ENCODE peak calls at places on chromosome 15, in nine cellular contexts. Y is A673, V is neural progenitor cell, X is H9, G is right atrium auricular region, E is A549, U is Peyer's patch, O is lower lobe of right lung, R is HCT116. Z is an unnamed sample. For H3K9me3, the result is how much of the 10 kb centered on the place peaks cover.

GRCh38 chr15:65629548-65629947 is 7.8 kb downstream of the SLC24A1 start:
- DNase-seq in Y (no peak), V (no peak), X (no peak), G (no peak), E (no peak), U (no peak), O (no peak), R (no peak), Z (no peak)

GRCh38 chr15:51205050-51205707 is 110.5 kb upstream of the TNFAIP8L3 start:
- DNase-seq in Y (no peak), V (no peak), X (no peak), G (no peak), E (no peak), U (no peak), O (no peak), R (no peak), Z (no peak)

GRCh38 chr15:81225161-81225671 is 28.5 kb downstream of the IL16 start:
- DNase-seq in Y (no peak), V (no peak), X (no peak), G (peak), E (no peak), U (peak), O (peak), R (no peak), Z (no peak)

GRCh38 chr15:78638658-78639314 is 2.2 kb downstream of the CHRNB4 start:
- DNase-seq in Y (peak), V (peak), X (peak), G (no peak), E (peak), U (peak), O (no peak), R (peak), Z (peak)

GRCh38 chr15:95132774-95133173 is 901.4 kb downstream of the MCTP2 start:
- DNase-seq in Y (no peak), V (no peak), X (no peak), G (no peak), E (no peak), U (no peak), O (no peak), R (no peak), Z (no peak)

GRCh38 chr15:66644000-66644787 is 57.8 kb upstream of the SMAD6 start:
- DNase-seq in Y (no peak), V (no peak), X (no peak), G (no peak), E (no peak), U (no peak), O (no peak), R (no peak), Z (no peak)

GRCh38 chr15:75238150-75238549 is 20.0 kb upstream of the GOLGA6C start:
- DNase-seq in Y (no peak), V (no peak), X (no peak), G (no peak), E (no peak), U (no peak), O (no peak), R (no peak), Z (no peak)

GRCh38 chr15:42808921-42809320 is 72.0 kb upstream of the CDAN1 start:
- DNase-seq in Y (no peak), V (no peak), X (no peak), G (no peak), E (no peak), U (no peak), O (no peak), R (no peak), Z (no peak)

GRCh38 chr15:66424963-66425612 is 38.4 kb downstream of the MAP2K1 start:
- DNase-seq in Y (no peak), V (no peak), X (no peak), G (no peak), E (no peak), U (no peak), O (no peak), R (no peak), Z (no peak)

GRCh38 chr15:88090406-88091085 is 166.0 kb downstream of the NTRK3 start:
- DNase-seq in Y (no peak), V (no peak), X (no peak), G (no peak), E (no peak), U (no peak), O (no peak), R (no peak), Z (no peak)

GRCh38 chr15:32879980-32880379 is 162.2 kb downstream of the GREM1 start:
- DNase-seq in Y (no peak), V (no peak), X (no peak), G (no peak), E (no peak), U (no peak), O (no peak), R (no peak), Z (no peak)

DNA sequence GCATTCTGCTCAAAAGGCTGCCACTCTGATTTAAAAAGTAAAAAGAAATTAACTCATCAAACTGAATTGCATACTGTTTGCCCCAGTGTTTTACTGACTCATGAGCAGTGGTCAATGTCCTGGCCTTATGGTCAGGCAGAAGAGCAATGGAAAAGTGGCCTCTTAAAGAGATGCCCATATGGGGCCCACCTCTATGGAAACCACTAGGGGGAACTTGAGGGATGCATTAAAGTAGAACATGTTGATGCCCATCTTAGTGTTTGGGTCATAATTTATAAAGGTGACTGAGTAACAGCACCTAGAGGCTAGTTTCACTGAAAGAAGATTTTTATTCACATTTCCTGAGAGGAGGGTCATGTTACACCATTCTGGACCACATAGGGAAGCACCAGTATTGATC is 66.5 kb upstream of the RNU6-1 start:
- DNase-seq in Y (no peak), V (no peak), X (no peak), G (no peak), E (no peak), U (no peak), O (no peak), R (no peak), Z (no peak)
- TF ChIP-seq CTCF in Y (peak), V (peak), X (peak), G (no peak), E (peak), U (no peak), O (no peak), R (no peak), Z (no peak)

GRCh38 chr15:46857103-46857502 is 860.2 kb upstream of the SEMA6D start:
- DNase-seq in Y (no peak), V (no peak), X (no peak), G (no peak), E (no peak), U (no peak), O (no peak), R (no peak), Z (no peak)

GRCh38 chr15:46865155-46865554 is 852.1 kb upstream of the SEMA6D start:
- DNase-seq in Y (no peak), V (no peak), X (no peak), G (no peak), E (no peak), U (no peak), O (no peak), R (no peak), Z (no peak)

DNA sequence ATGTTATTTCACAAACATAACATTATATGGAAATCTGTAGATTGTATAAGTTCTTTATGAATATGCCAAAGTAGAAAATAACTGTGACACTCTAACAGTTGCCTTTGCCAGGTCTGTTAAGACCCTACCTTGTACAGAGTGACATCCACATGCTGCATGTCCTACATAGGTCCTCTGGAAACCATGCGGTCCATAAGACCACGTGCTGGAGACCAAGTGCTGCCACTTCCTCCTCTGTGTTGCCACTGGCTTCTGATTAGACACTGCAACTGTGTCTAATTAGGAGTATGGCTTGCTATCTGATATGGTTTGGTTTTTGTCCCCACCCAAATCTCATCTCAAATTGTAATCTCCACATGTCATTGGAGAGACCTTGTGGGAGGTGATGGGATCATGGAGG is 855.5 kb upstream of the SEMA6D start:
- DNase-seq in Y (no peak), V (no peak), X (no peak), G (no peak), E (no peak), U (no peak), O (no peak), R (no peak), Z (no peak)
- H3K9me3 ChIP-seq in Y (under half), V (under half), X (under half), G (under half), E (under half), U (under half), O (under half), R (under half), Z (under half)

DNA sequence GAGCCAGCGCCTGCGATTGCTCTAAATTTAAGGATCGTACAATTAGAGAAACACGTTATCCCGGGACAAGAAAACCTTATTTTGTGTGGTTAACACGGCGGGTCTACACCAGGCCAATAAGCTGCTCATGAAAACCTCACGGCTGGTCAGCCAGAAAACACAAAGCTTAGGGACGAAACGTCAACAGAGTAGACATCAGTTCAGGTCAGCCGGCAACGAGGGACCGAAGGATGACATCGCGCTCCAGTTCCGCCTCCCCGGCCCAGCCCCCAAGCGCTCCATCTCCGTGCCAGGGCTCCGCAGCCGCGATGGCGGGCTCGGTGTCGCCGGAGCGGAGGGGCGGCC is 456 bp downstream of the TM2D3 start:
- DNase-seq in Y (peak), V (no peak), X (no peak), G (no peak), E (peak), U (no peak), O (no peak), R (no peak), Z (no peak)
- H3K27ac ChIP-seq in Y (peak), V (peak), X (no peak), G (peak), E (peak), U (peak), O (peak), R (peak), Z (peak)

GRCh38 chr15:70508561-70509281 is 254.6 kb downstream of the UACA start:
- DNase-seq in Y (peak), V (peak), X (no peak), G (no peak), E (peak), U (no peak), O (peak), R (no peak), Z (no peak)
- TF ChIP-seq CTCF in Y (peak), V (peak), X (peak), G (no peak), E (peak), U (no peak), O (no peak), R (peak), Z (no peak)

GRCh38 chr15:24966364-24967103 is 11.7 kb downstream of the SNRPN start:
- DNase-seq in Y (no peak), V (no peak), X (no peak), G (no peak), E (no peak), U (no peak), O (no peak), R (no peak), Z (no peak)
- H3K9me3 ChIP-seq in Y (under half), V (under half), X (under half), G (under half), E (under half), U (under half), O (under half), R (under half), Z (under half)

GRCh38 chr15:90565866-90566265 is 36.1 kb downstream of the CRTC3 start:
- DNase-seq in Y (no peak), V (no peak), X (no peak), G (no peak), E (no peak), U (no peak), O (no peak), R (no peak), Z (no peak)

GRCh38 chr15:90572893-90573292 is 43.2 kb downstream of the CRTC3 start:
- DNase-seq in Y (no peak), V (no peak), X (no peak), G (no peak), E (no peak), U (no peak), O (no peak), R (no peak), Z (no peak)

GRCh38 chr15:90571063-90571541 is 41.4 kb downstream of the CRTC3 start:
- DNase-seq in Y (no peak), V (no peak), X (no peak), G (peak), E (no peak), U (peak), O (peak), R (peak), Z (no peak)

DNA sequence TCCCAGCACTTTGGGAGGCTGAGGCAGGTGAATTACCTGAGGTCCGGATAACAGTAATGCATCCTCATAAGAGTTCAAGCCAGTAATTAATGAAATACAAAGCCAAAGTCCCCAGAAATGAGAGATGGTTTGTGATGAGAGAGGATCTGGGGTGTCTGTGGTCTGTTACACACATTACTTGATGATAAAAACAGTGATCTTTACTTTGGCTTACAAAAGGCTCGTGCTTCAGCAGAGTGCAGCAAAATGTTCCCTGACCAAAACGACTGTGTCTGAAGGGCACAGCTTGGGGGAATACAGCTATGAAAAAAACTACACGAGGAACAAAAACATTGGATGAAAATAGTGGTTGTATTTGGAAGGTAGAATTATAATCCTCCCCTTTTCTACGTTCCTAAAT is 40.9 kb downstream of the CRTC3 start:
- DNase-seq in Y (no peak), V (no peak), X (no peak), G (no peak), E (no peak), U (no peak), O (no peak), R (no peak), Z (no peak)
- H3K27ac ChIP-seq in Y (no peak), V (no peak), X (no peak), G (peak), E (no peak), U (peak), O (peak), R (no peak), Z (peak)

GRCh38 chr15:55991841-55992768 is 1.3 kb downstream of the NEDD4 start:
- DNase-seq in Y (no peak), V (no peak), X (no peak), G (no peak), E (no peak), U (peak), O (no peak), R (no peak), Z (no peak)

GRCh38 chr15:55993111-55993803 is at the start of gene NEDD4:
- DNase-seq in Y (peak), V (peak), X (peak), G (peak), E (peak), U (peak), O (peak), R (peak), Z (peak)

GRCh38 chr15:55990986-55991385 is 2.4 kb downstream of the NEDD4 start:
- DNase-seq in Y (no peak), V (no peak), X (no peak), G (no peak), E (no peak), U (no peak), O (no peak), R (no peak), Z (no peak)

GRCh38 chr15:55992769-55993110 is 672 bp downstream of the NEDD4 start:
- DNase-seq in Y (no peak), V (no peak), X (no peak), G (no peak), E (no peak), U (no peak), O (no peak), R (no peak), Z (no peak)

GRCh38 chr15:55993804-55994539 is 560 bp upstream of the NEDD4 start:
- DNase-seq in Y (peak), V (peak), X (peak), G (peak), E (peak), U (no peak), O (no peak), R (peak), Z (no peak)
- TF ChIP-seq CTCF in Y (no peak), V (no peak), X (no peak), G (no peak), E (peak), U (no peak), O (no peak), R (no peak), Z (no peak)